ENCODE peak calls at places on chromosome 14, in five cellular contexts. N is dorsolateral prefrontal cortex, C is AG20443, Q is substantia nigra, M is iPS-NIHi11. F is an unnamed sample.

GRCh38 chr14:52885230-52885629 is 65.6 kb downstream of the FERMT2 start:
- DNase-seq in N (no peak), C (peak; percentile 57), Q (no peak), M (no peak), F (no peak)

GRCh38 chr14:49769171-49769570 is 1.2 kb downstream of the KLHDC2 start:
- DNase-seq in N (no peak), C (peak; percentile 51), Q (no peak), M (no peak), F (no peak)

GRCh38 chr14:104206281-104206904 is 68.0 kb downstream of the KIF26A start:
- DNase-seq in N (no peak), C (no peak), Q (peak; percentile 33), M (peak; percentile 67), F (no peak)

GRCh38 chr14:76109087-76109880 is 42.4 kb upstream of the GPATCH2L start:
- DNase-seq in N (no peak), C (peak; percentile 75), Q (no peak), M (peak; percentile 51), F (no peak)

GRCh38 chr14:105601360-105602242 is 75.2 kb downstream of the TMEM121 start:
- DNase-seq in N (no peak), C (no peak), Q (no peak), M (no peak), F (no peak)

GRCh38 chr14:83071888-83072501 is 1538.3 kb upstream of the SEL1L start:
- DNase-seq in N (no peak), C (no peak), Q (no peak), M (no peak), F (no peak)

GRCh38 chr14:86654558-86655184 is 1124.7 kb downstream of the FLRT2 start:
- DNase-seq in N (no peak), C (peak; percentile 12), Q (no peak), M (peak; percentile 55), F (no peak)

GRCh38 chr14:34470319-34470718 is 8.3 kb upstream of the SPTSSA start:
- DNase-seq in N (no peak), C (no peak), Q (no peak), M (no peak), F (no peak)

GRCh38 chr14:60695327-60695726 is 28.8 kb downstream of the SIX4 start:
- DNase-seq in N (no peak), C (no peak), Q (no peak), M (no peak), F (no peak)

GRCh38 chr14:49982082-49982481 is 89.2 kb downstream of the ARF6 start:
- DNase-seq in N (no peak), C (no peak), Q (no peak), M (no peak), F (no peak)

GRCh38 chr14:104494483-104494882 is 85.1 kb upstream of the C14orf180 start:
- DNase-seq in N (no peak), C (no peak), Q (no peak), M (no peak), F (no peak)

GRCh38 chr14:25009891-25010290 is 40.1 kb downstream of the STXBP6 start:
- DNase-seq in N (no peak), C (peak; percentile 40), Q (no peak), M (peak; percentile 26), F (no peak)

GRCh38 chr14:64510825-64511679 is 6.5 kb downstream of the ZBTB1 start:
- DNase-seq in N (peak; percentile 50), C (peak; percentile 52), Q (peak; percentile 67), M (peak; percentile 47), F (peak; percentile 34)

GRCh38 chr14:63545431-63545830 is 2.3 kb upstream of the PPP2R5E start:
- DNase-seq in N (no peak), C (no peak), Q (no peak), M (no peak), F (no peak)

GRCh38 chr14:68471029-68471963 is 321.6 kb downstream of the ZFP36L1 start:
- DNase-seq in N (no peak), C (no peak), Q (no peak), M (peak; percentile 73), F (no peak)

GRCh38 chr14:77120771-77121743 is 20.5 kb downstream of the ZDHHC22 start:
- DNase-seq in N (no peak), C (no peak), Q (peak; percentile 46), M (no peak), F (no peak)

GRCh38 chr14:68884031-68885030 is 91.5 kb upstream of the ZFP36L1 start:
- DNase-seq in N (peak; percentile 81), C (peak; percentile 82), Q (no peak), M (no peak), F (no peak)

GRCh38 chr14:105168979-105169507 is 467 bp upstream of the JAG2 start:
- DNase-seq in N (no peak), C (no peak), Q (no peak), M (peak; percentile 85), F (no peak)

GRCh38 chr14:50191499-50191898 is 39.9 kb downstream of the SOS2 start:
- DNase-seq in N (no peak), C (no peak), Q (no peak), M (no peak), F (no peak)

GRCh38 chr14:38137005-38137404 is 70.7 kb upstream of the SSTR1 start:
- DNase-seq in N (no peak), C (peak; percentile 35), Q (no peak), M (no peak), F (no peak)

GRCh38 chr14:97442363-97442762 is 645.2 kb downstream of the VRK1 start:
- DNase-seq in N (no peak), C (no peak), Q (no peak), M (no peak), F (no peak)

GRCh38 chr14:49892301-49892635 is 614 bp upstream of the ARF6 start:
- DNase-seq in N (no peak), C (peak; percentile 77), Q (peak; percentile 70), M (peak; percentile 61), F (peak; percentile 62)

GRCh38 chr14:77761205-77761931 is 412 bp upstream of the SNW1 start:
- DNase-seq in N (no peak), C (peak; percentile 61), Q (peak; percentile 42), M (peak; percentile 52), F (peak; percentile 22)

GRCh38 chr14:79379266-79379665 is 832.0 kb downstream of the DIO2 start:
- DNase-seq in N (no peak), C (no peak), Q (no peak), M (no peak), F (no peak)

GRCh38 chr14:70901218-70901772 is 6.0 kb upstream of the PCNX1 start:
- DNase-seq in N (no peak), C (peak; percentile 46), Q (no peak), M (no peak), F (no peak)

GRCh38 chr14:95683793-95684192 is 2.4 kb upstream of the TCL1B start:
- DNase-seq in N (no peak), C (peak; percentile 35), Q (no peak), M (peak; percentile 66), F (no peak)

GRCh38 chr14:67944605-67945004 is 125.0 kb downstream of the RAD51B start:
- DNase-seq in N (no peak), C (no peak), Q (no peak), M (no peak), F (no peak)